ENCODE peak calls at places on chromosomes 13 and 19, in four cellular contexts. V, W, A and Y are unnamed samples.
A peak's percentile ranks its signal among the peaks of the same experiment; 100 is the strongest.

GRCh38 chr19:16315825-16316505 is 8.7 kb upstream of the KLF2 start:
- DNase-seq in W (peak; percentile 51), V (peak; percentile 83), A (no peak), Y (no peak)

GRCh38 chr13:28489975-28490550 is 4.9 kb downstream of the FLT1 start:
- DNase-seq in V (no peak), A (no peak), W (no peak), Y (no peak)

GRCh38 chr13:106917024-106917491 is 349.1 kb upstream of the ARGLU1 start:
- DNase-seq in W (no peak), A (no peak), V (no peak), Y (no peak)

GRCh38 chr19:52638601-52639000 is 446 bp upstream of the ZNF83 start:
- DNase-seq in W (no peak), V (peak; percentile 32), A (no peak), Y (no peak)

GRCh38 chr13:107864543-107865460 is 350.5 kb downstream of the LIG4 start:
- DNase-seq in W (no peak), A (no peak), V (peak; percentile 74), Y (no peak)

GRCh38 chr19:44585371-44586141 is 27.8 kb upstream of the IGSF23 start:
- DNase-seq in A (no peak), W (no peak), V (no peak), Y (no peak)

GRCh38 chr13:41709511-41709910 is 251.4 kb downstream of the VWA8 start:
- DNase-seq in V (no peak), A (no peak), W (no peak), Y (no peak)

GRCh38 chr19:53158119-53158656 is 665 bp downstream of the ZNF347 start:
- DNase-seq in V (peak; percentile 42), W (peak; percentile 28), A (peak; percentile 52), Y (no peak)

GRCh38 chr19:33461256-33462111 is 60.1 kb downstream of the PEPD start:
- DNase-seq in W (peak; percentile 14), V (no peak), A (peak; percentile 48), Y (no peak)

DNA sequence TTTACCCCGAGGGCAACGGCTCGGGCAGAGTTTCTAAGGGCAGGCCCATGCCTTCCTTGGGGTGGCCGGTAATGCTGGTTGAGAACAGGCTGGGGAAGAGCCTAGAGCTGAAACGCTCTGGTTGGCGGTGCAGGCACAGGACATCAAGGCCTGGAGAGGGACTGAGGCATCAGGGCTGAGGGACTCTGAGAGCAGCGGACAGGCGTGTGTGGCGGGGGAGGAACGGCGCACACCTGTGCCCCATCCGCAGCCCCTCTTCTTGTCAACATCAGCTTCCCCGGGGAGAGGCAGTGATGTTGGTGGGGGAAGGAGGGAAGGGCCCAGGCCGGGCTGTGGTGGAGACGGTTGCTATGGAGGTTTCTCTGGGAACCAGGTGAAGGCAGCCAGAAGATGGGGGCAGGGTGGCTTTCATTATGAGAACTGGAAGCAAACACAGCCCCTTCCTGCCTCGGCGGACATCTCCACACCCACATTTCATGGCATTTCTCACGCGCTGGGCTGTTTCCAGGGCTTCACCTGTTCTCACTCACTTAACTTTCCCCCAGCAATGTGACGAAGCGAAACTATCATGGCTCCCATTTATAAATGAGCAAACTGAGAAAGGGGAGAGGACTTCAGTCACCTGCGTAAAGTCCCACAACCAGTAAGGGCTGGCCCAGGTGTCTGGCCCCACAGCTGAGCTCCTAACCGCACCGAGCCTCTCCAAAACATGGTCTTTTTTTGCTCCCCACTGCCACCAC is 8.2 kb upstream of the ATF5 start:
- DNase-seq in A (no peak), V (no peak), W (no peak), Y (no peak)
- H3K27ac ChIP-seq in A (no peak overlapping the region), V (no peak overlapping the region), W (no peak overlapping the region), Y (no peak overlapping the region)

GRCh38 chr19:31279436-31279765 is 69.8 kb downstream of the TSHZ3 start:
- DNase-seq in W (no peak), A (no peak), V (no peak), Y (no peak)
- TF ChIP-seq POLR2A in W (no peak), A (no peak), V (no peak), Y (no peak)

GRCh38 chr13:34017231-34017630 is 199.3 kb downstream of the RFC3 start:
- DNase-seq in V (no peak), W (no peak), A (no peak), Y (no peak)

GRCh38 chr13:34019870-34020269 is 201.9 kb downstream of the RFC3 start:
- DNase-seq in W (no peak), V (no peak), A (no peak), Y (no peak)

GRCh38 chr13:34025746-34026145 is 207.8 kb downstream of the RFC3 start:
- DNase-seq in A (no peak), W (no peak), V (no peak), Y (no peak)

GRCh38 chr13:34021619-34022018 is 203.7 kb downstream of the RFC3 start:
- DNase-seq in V (no peak), A (no peak), W (no peak), Y (no peak)

DNA sequence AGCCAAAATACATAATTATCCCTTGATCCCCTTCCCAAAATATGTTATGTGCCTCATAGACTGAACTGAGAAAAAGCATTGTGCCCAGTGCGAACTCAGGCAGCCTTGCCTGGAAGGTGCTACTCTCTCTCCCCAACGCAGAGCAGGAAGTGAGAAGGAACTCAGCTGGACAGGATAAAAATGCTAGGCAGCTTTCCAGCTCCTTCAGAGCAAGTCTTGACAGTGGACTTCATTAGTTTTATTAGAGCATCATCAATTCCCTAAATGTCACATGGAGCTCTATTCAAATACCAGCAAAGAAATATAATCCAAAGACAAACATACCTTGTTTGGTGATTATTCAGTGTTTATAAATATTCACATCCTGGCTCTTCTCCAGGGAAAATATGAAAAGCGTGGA is 202.4 kb downstream of the RFC3 start:
- DNase-seq in W (no peak), V (no peak), A (no peak), Y (no peak)
- H3K27ac ChIP-seq in W (no peak overlapping the region), V (no peak overlapping the region), A (no peak overlapping the region), Y (no peak overlapping the region)

DNA sequence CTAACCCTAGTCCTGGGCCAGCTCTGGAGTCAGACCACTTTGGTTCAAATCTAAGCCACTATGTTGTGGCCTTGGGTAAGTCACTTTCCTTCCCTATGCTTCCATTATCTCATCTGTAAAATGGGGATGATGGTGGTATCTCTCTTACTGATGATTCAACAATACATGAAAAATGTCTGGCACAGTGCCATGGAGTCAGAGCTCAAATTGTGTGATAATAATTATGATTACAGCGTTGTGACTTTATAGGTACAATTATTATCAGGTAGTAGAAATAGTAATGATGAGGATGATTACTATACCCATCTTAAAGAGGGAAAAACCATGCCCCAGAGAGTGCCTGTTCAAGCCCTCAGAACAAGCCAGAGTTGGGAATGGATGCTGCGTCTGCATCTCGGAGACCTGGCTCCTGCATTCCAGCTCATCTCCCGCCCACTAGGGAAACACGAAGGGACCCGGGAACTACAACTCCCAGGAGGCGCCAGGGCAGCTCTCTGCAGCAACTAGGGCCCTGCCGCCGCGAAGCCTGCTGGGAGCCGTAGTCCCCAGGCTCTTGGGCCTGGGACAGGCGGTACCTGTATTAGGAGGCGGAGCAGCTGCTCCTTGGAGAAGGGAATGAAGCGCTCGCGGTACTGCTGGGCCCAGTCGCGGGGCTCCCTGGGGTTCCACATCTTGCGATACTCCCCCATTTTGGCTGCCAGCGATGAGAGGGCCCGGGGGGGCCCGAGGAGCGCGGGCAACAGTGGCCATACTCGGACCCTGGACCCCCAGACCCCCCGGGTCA is 832 bp downstream of the TMEM143 start:
- DNase-seq in A (peak; percentile 93), W (peak; percentile 99), V (peak; percentile 87), Y (no peak)
- TF ChIP-seq POLR2A in A (no peak), W (no peak), V (peak; percentile 64), Y (no peak)

GRCh38 chr19:12484011-12484370 is 625 bp downstream of the ZNF709 start:
- DNase-seq in W (no peak), A (no peak), V (no peak), Y (no peak)
- H3K27ac ChIP-seq in W (peak overlapping the region; percentile 65), A (peak overlapping the region; percentile 93), V (no peak overlapping the region), Y (peak overlapping the region; percentile 86)

DNA sequence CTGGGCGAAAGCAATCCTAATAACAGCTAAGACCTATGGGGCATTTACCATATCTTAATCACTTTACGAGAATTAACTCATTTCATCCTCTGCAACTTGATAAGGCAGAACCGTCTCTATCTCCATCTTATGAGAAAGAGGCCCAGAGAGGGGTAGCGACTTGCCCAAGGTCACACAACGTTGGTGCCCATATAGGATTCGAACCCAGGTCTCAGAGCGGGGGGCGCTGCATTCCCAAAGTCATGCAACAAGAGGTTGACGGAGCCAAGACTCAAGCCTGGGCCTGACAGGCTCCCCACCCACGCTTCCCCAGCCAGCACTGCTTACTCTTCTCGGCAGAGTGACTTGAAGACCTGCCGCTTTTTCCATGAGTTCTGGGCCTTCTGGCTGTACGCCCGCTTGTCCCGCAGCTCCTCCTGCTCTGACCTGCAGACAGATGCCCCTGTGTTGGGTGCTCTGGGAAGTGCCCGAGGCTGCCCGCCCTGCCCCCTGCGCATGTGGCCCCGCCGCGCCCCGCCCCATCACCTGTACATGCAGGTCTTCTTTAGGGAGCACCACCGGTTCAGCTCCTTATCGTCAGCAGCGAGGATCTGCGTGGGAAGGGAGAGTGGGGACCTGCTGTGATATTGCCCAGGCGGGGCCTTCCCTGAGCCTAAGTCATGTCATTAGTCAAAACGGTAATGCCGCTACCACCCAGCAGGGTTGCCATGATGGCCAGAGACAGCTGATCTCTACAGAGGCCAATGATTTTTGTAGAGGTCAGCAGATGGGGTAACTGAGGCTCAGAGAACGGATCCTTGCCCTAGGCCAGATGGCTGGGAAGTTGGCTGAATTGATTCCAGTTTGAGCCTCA is 10.8 kb downstream of the KRI1 start:
- DNase-seq in V (no peak), W (no peak), A (no peak), Y (no peak)
- TF ChIP-seq POLR2A in V (no peak), W (no peak), A (no peak), Y (no peak)

GRCh38 chr19:46478356-46478986 is 7.1 kb upstream of the PNMA8A start:
- DNase-seq in V (peak; percentile 56), W (no peak), A (no peak), Y (no peak)
- H3K27ac ChIP-seq in V (no peak overlapping the region), W (no peak overlapping the region), A (no peak overlapping the region), Y (no peak overlapping the region)

GRCh38 chr13:90389537-90389936 is 958.0 kb upstream of the MIR17HG start:
- DNase-seq in W (no peak), A (no peak), V (no peak), Y (no peak)
- TF ChIP-seq POLR2A in W (no peak), A (no peak), V (no peak), Y (no peak)

DNA sequence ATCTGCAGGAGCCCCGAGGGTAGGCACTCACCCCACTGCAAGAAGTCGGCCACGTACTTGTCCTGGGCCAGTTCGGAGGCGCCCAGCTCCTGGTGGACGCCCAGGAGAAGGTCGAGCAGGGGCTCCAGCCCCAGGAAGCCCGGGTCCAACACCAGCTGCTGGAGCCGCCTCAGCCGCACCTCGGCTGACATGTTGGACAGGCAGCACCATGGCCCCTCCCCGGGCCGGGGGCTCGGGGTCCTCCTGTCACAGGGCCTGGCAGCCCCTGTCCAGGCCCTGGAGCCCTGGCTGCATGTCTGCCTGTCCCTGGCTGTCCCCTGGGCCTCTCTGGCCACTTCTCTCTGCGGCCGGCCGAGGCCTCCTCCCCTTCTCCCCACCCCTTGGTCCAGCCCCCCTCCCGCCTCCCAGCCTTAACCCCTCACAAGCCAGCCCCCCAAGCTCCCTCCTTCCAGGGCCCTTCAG is at the start of gene DMPK:
- DNase-seq in A (no peak), W (no peak), V (no peak), Y (no peak)
- H3K27ac ChIP-seq in A (peak within 1 kb of the TSS; percentile 92), W (peak within 1 kb of the TSS; percentile 75), V (no peak within 1 kb of the TSS), Y (peak within 1 kb of the TSS; percentile 90)

GRCh38 chr19:36849701-36850645 is 703 bp upstream of the ZNF345 start:
- DNase-seq in W (peak; percentile 94), A (peak; percentile 81), V (peak; percentile 39), Y (peak; percentile 94)
- TF ChIP-seq POLR2A in W (no peak), A (no peak), V (no peak), Y (no peak)